ENCODE peak calls at places on chromosomes 5 and 9, in nine cellular contexts. J, E, Q, D, F, H, W, C and R are unnamed samples.

GRCh38 chr5:1468247-1468612 is 23.0 kb upstream of the SLC6A3 start:
- DNase-seq in J (peak; percentile 24), E (peak; percentile 49), Q (peak; percentile 83), D (no peak), F (no peak), H (peak; percentile 46), W (peak; percentile 60), C (peak; percentile 33), R (peak; percentile 79)

GRCh38 chr5:93578179-93578812 is 2.7 kb downstream of the NR2F1-AS1 start:
- DNase-seq in J (no peak), E (no peak), Q (no peak), D (no peak), F (no peak), H (no peak), W (no peak), C (no peak), R (peak; percentile 30)

GRCh38 chr9:22446950-22447606 is 454 bp downstream of the DMRTA1 start:
- DNase-seq in J (peak; percentile 72), E (no peak), Q (peak; percentile 60), D (peak; percentile 56), F (no peak), H (peak; percentile 87), W (no peak), C (peak; percentile 60), R (peak; percentile 82)

GRCh38 chr9:77424993-77425392 is 223.1 kb downstream of the GNA14 start:
- DNase-seq in J (peak; percentile 27), E (no peak), Q (no peak), D (no peak), F (no peak), H (no peak), W (no peak), C (peak; percentile 39), R (no peak)

GRCh38 chr9:88681434-88681833 is 146.5 kb downstream of the NXNL2 start:
- DNase-seq in J (no peak), E (no peak), Q (no peak), D (no peak), F (no peak), H (no peak), W (no peak), C (no peak), R (no peak)

GRCh38 chr9:73411494-73411893 is 259.8 kb downstream of the ANXA1 start:
- DNase-seq in J (no peak), E (no peak), Q (no peak), D (no peak), F (no peak), H (no peak), W (no peak), C (no peak), R (peak; percentile 7)

GRCh38 chr9:35974800-35975199 is 16.8 kb upstream of the OR2S2 start:
- DNase-seq in J (no peak), E (no peak), Q (no peak), D (no peak), F (no peak), H (no peak), W (no peak), C (no peak), R (no peak)

GRCh38 chr5:10328323-10328722 is 20.6 kb upstream of the CMBL start:
- DNase-seq in J (peak; percentile 81), E (no peak), Q (no peak), D (no peak), F (no peak), H (no peak), W (no peak), C (no peak), R (no peak)

GRCh38 chr9:110619831-110620230 is 40.3 kb upstream of the SVEP1 start:
- DNase-seq in J (no peak), E (no peak), Q (no peak), D (no peak), F (no peak), H (no peak), W (no peak), C (peak; percentile 69), R (no peak)

GRCh38 chr9:75539558-75539957 is 350.9 kb upstream of the PCSK5 start:
- DNase-seq in J (no peak), E (no peak), Q (no peak), D (no peak), F (no peak), H (no peak), W (no peak), C (no peak), R (no peak)

GRCh38 chr5:55387865-55388264 is 80.1 kb downstream of the MTREX start:
- DNase-seq in J (no peak), E (no peak), Q (no peak), D (no peak), F (no peak), H (no peak), W (no peak), C (no peak), R (no peak)

GRCh38 chr5:55393501-55394175 is 85.8 kb downstream of the MTREX start:
- DNase-seq in J (no peak), E (no peak), Q (no peak), D (no peak), F (no peak), H (no peak), W (no peak), C (no peak), R (no peak)

GRCh38 chr5:55391707-55392106 is 83.9 kb downstream of the MTREX start:
- DNase-seq in J (no peak), E (no peak), Q (no peak), D (no peak), F (no peak), H (no peak), W (no peak), C (no peak), R (no peak)

GRCh38 chr5:55392669-55393068 is 84.9 kb downstream of the MTREX start:
- DNase-seq in J (no peak), E (no peak), Q (no peak), D (no peak), F (no peak), H (no peak), W (no peak), C (no peak), R (no peak)
- H3K9me2 ChIP-seq in J (no peaks in the 10 kb centered on the region), E (no peaks in the 10 kb centered on the region), Q (no peaks in the 10 kb centered on the region), D (no peaks in the 10 kb centered on the region), F (no peaks in the 10 kb centered on the region), H (no peaks in the 10 kb centered on the region), W (no peaks in the 10 kb centered on the region), C (no peaks in the 10 kb centered on the region), R (no peaks in the 10 kb centered on the region)

GRCh38 chr5:98498028-98498427 is 275.4 kb upstream of the RGMB start:
- DNase-seq in J (no peak), E (no peak), Q (no peak), D (no peak), F (no peak), H (no peak), W (no peak), C (no peak), R (peak; percentile 5)
- H3K9me2 ChIP-seq in J (no peaks in the 10 kb centered on the region), E (no peaks in the 10 kb centered on the region), Q (no peaks in the 10 kb centered on the region), D (no peaks in the 10 kb centered on the region), F (no peaks in the 10 kb centered on the region), H (no peaks in the 10 kb centered on the region), W (no peaks in the 10 kb centered on the region), C (no peaks in the 10 kb centered on the region), R (no peaks in the 10 kb centered on the region)

GRCh38 chr5:146645382-146645781 is 129.4 kb upstream of the GPR151 start:
- DNase-seq in J (no peak), E (no peak), Q (no peak), D (no peak), F (no peak), H (peak; percentile 17), W (no peak), C (no peak), R (peak; percentile 64)

GRCh38 chr5:146644811-146645210 is 128.8 kb upstream of the GPR151 start:
- DNase-seq in J (no peak), E (no peak), Q (no peak), D (no peak), F (no peak), H (no peak), W (no peak), C (no peak), R (no peak)

GRCh38 chr5:146647656-146648199 is 131.7 kb upstream of the GPR151 start:
- DNase-seq in J (no peak), E (no peak), Q (peak; percentile 61), D (no peak), F (no peak), H (no peak), W (no peak), C (peak; percentile 18), R (no peak)

GRCh38 chr5:146643805-146644204 is 127.8 kb upstream of the GPR151 start:
- DNase-seq in J (no peak), E (no peak), Q (no peak), D (no peak), F (no peak), H (peak; percentile 13), W (no peak), C (no peak), R (no peak)

DNA sequence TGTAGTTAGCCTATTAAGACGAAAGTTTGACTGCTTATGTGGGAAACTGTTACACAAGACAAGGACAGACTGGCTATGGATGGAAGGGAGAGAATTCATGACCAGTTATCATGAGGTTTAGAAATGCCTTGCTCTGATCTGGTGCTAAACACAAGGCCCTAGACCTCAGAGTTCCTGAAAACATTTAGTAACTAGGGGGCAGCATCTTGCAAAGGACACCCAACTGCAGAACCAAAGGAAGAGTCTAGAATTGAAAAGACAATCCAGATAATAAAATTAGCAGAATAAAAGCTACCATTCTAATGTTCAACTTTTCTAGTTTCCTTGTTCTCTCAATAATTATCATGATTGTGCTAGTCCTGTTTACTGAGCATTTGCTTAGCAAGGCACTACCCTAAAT is 130.5 kb upstream of the GPR151 start:
- DNase-seq in J (no peak), E (no peak), Q (no peak), D (no peak), F (no peak), H (no peak), W (no peak), C (no peak), R (peak; percentile 37)
- H3K9me2 ChIP-seq in J (no peaks in the 10 kb centered on the region), E (no peaks in the 10 kb centered on the region), Q (no peaks in the 10 kb centered on the region), D (no peaks in the 10 kb centered on the region), F (no peaks in the 10 kb centered on the region), H (no peaks in the 10 kb centered on the region), W (no peaks in the 10 kb centered on the region), C (no peaks in the 10 kb centered on the region), R (no peaks in the 10 kb centered on the region)

GRCh38 chr5:163718256-163718655 is 212.8 kb downstream of the MAT2B start:
- DNase-seq in J (no peak), E (no peak), Q (no peak), D (no peak), F (no peak), H (no peak), W (no peak), C (no peak), R (no peak)
- H3K9me2 ChIP-seq in J (no peaks in the 10 kb centered on the region), E (no peaks in the 10 kb centered on the region), Q (no peaks in the 10 kb centered on the region), D (no peaks in the 10 kb centered on the region), F (no peaks in the 10 kb centered on the region), H (no peaks in the 10 kb centered on the region), W (no peaks in the 10 kb centered on the region), C (no peaks in the 10 kb centered on the region), R (no peaks in the 10 kb centered on the region)

GRCh38 chr5:175658299-175659145 is 651 bp downstream of the HRH2 start:
- DNase-seq in J (no peak), E (no peak), Q (peak; percentile 60), D (no peak), F (no peak), H (peak; percentile 26), W (no peak), C (no peak), R (peak; percentile 63)
- H3K9me2 ChIP-seq in J (no peaks in the 10 kb centered on the region), E (no peaks in the 10 kb centered on the region), Q (no peaks in the 10 kb centered on the region), D (no peaks in the 10 kb centered on the region), F (no peaks in the 10 kb centered on the region), H (no peaks in the 10 kb centered on the region), W (no peaks in the 10 kb centered on the region), C (no peaks in the 10 kb centered on the region), R (peaks cover 7% of the 10 kb centered on the region)